ENCODE peak calls at places on chromosome 19, in six cellular contexts. F is GM20000; G is stimulated activated CD8-positive, alpha-beta memory T cell treated with anti-CD3 and anti-CD28 coated beads, Interleukin-7, amount 100 ng/mL, for 48 hours; H is EH; C is posterior cingulate gyrus; X is esophagus muscularis mucosa. E is an unnamed sample.

GRCh38 chr19:2337329-2337707 is 8.8 kb downstream of the SPPL2B start:
- DNase-seq in G (no peak), X (no peak), C (no peak), F (no peak), H (peak), E (no peak)

GRCh38 chr19:40433391-40434216 is 7.8 kb upstream of the SERTAD1 start:
- DNase-seq in X (no peak), C (peak), H (peak), G (no peak), F (peak), E (peak)

GRCh38 chr19:19468424-19469050 is 46.8 kb downstream of the TSSK6 start:
- DNase-seq in G (no peak), H (peak), C (no peak), F (no peak), X (no peak), E (no peak)

GRCh38 chr19:14434543-14435319 is 1.6 kb downstream of the PKN1 start:
- DNase-seq in C (no peak), F (no peak), X (no peak), H (peak), G (no peak), E (peak)

GRCh38 chr19:35176183-35176570 is 21.6 kb downstream of the FXYD5 start:
- DNase-seq in G (no peak), X (no peak), C (no peak), H (no peak), F (no peak), E (no peak)

GRCh38 chr19:45817725-45818301 is 2.7 kb upstream of the RSPH6A start:
- DNase-seq in C (no peak), H (no peak), G (no peak), X (no peak), F (no peak), E (no peak)

GRCh38 chr19:29630661-29631060 is 24.6 kb downstream of the POP4 start:
- DNase-seq in X (no peak), H (peak), G (no peak), C (no peak), F (no peak), E (peak)

GRCh38 chr19:45402469-45403070 is 2.3 kb downstream of the PPP1R13L start:
- DNase-seq in G (no peak), X (no peak), F (peak), C (no peak), H (peak), E (peak)

GRCh38 chr19:8050274-8051096 is 2.1 kb upstream of the CCL25 start:
- DNase-seq in F (peak), G (peak), X (peak), H (peak), C (no peak), E (peak)

GRCh38 chr19:52993342-52994178 is 20.2 kb upstream of the ERVV-1 start:
- DNase-seq in F (peak), C (peak), G (peak), H (peak), X (no peak), E (peak)

GRCh38 chr19:41328818-41329220 is 18.8 kb downstream of the CCDC97 start:
- DNase-seq in H (no peak), C (no peak), F (no peak), G (no peak), X (no peak), E (no peak)

GRCh38 chr19:45528149-45528743 is 21.0 kb downstream of the VASP start:
- DNase-seq in F (no peak), H (peak), C (no peak), X (no peak), G (no peak), E (no peak)

GRCh38 chr19:45258862-45259261 is 7.8 kb downstream of the MARK4 start:
- DNase-seq in G (no peak), F (no peak), X (no peak), C (no peak), H (no peak), E (no peak)

GRCh38 chr19:10758978-10759377 is 41.1 kb downstream of the DNM2 start:
- DNase-seq in C (no peak), X (no peak), G (no peak), H (no peak), F (no peak), E (no peak)

GRCh38 chr19:51733742-51734522 is 10.1 kb upstream of the HAS1 start:
- DNase-seq in H (no peak), X (no peak), G (no peak), F (no peak), C (no peak), E (no peak)

GRCh38 chr19:32012886-32013635 is 332.3 kb upstream of the ZNF507 start:
- DNase-seq in F (no peak), X (peak), H (no peak), C (no peak), G (no peak), E (no peak)

GRCh38 chr19:49469828-49470614 is 4.0 kb upstream of the FLT3LG start:
- DNase-seq in C (no peak), F (peak), G (peak), X (no peak), H (no peak), E (no peak)

GRCh38 chr19:4867534-4868285 is at the start of gene PLIN3:
- DNase-seq in F (peak), G (peak), H (peak), C (peak), X (peak), E (peak)

GRCh38 chr19:48145596-48146254 is 24.4 kb downstream of the LIG1 start:
- DNase-seq in H (no peak), X (no peak), G (no peak), C (no peak), F (no peak), E (no peak)

GRCh38 chr19:40009674-40010073 is 12.8 kb downstream of the ZNF546 start:
- DNase-seq in F (no peak), H (no peak), X (no peak), G (no peak), C (no peak), E (no peak)

GRCh38 chr19:1455336-1456120 is 5.6 kb downstream of the APC2 start:
- DNase-seq in H (peak), C (no peak), G (peak), F (peak), X (no peak), E (no peak)

GRCh38 chr19:39296055-39296645 is at the start of gene IFNL1:
- DNase-seq in F (no peak), X (no peak), C (no peak), G (no peak), H (no peak), E (peak)

GRCh38 chr19:42547927-42548326 is 19.6 kb upstream of the CEACAM1 start:
- DNase-seq in C (no peak), H (no peak), F (peak), G (no peak), X (no peak), E (no peak)

GRCh38 chr19:5558101-5558621 is 9.6 kb downstream of the TINCR start:
- DNase-seq in G (no peak), F (no peak), H (no peak), X (no peak), C (no peak), E (no peak)

GRCh38 chr19:41894350-41894749 is 11.4 kb downstream of the ARHGEF1 start:
- DNase-seq in F (no peak), C (no peak), X (no peak), H (no peak), G (no peak), E (no peak)

GRCh38 chr19:28168557-28168956 is 1044.4 kb downstream of the UQCRFS1 start:
- DNase-seq in G (no peak), X (no peak), C (no peak), H (no peak), F (no peak), E (no peak)

GRCh38 chr19:15418112-15418587 is 638 bp downstream of the AKAP8L start:
- DNase-seq in G (no peak), C (no peak), X (no peak), H (peak), F (no peak), E (peak)

GRCh38 chr19:39444598-39445257 is 654 bp upstream of the SUPT5H start:
- DNase-seq in G (no peak), F (no peak), H (peak), X (no peak), C (no peak), E (no peak)

GRCh38 chr19:36939153-36939552 is 23.0 kb downstream of the ZNF568 start:
- DNase-seq in X (no peak), F (no peak), H (peak), C (no peak), G (no peak), E (no peak)

GRCh38 chr19:18361646-18362045 is 21.2 kb downstream of the PGPEP1 start:
- DNase-seq in C (no peak), H (peak), X (no peak), F (no peak), G (no peak), E (no peak)

GRCh38 chr19:45076029-45076850 is at the start of gene ZNF296:
- DNase-seq in G (peak), C (no peak), X (no peak), H (peak), F (peak), E (peak)